ENCODE peak calls at places on chromosome 21, in seven cellular contexts. H is heart left ventricle, Y is body of pancreas, R is right cardiac atrium, C is lower lobe of right lung, W is ovary, E is heart right ventricle. T is an unnamed sample.

GRCh38 chr21:31663584-31664249 is 4.2 kb downstream of the SOD1 start:
- DNase-seq in H (no peak), Y (no peak), R (no peak), C (no peak), W (no peak), E (no peak), T (no peak)

GRCh38 chr21:31107871-31108270 is 69.6 kb upstream of the KRTAP19-8 start:
- DNase-seq in H (no peak), Y (no peak), R (no peak), C (no peak), W (no peak), E (no peak), T (no peak)

GRCh38 chr21:41726970-41727783 is 39.7 kb downstream of the RIPK4 start:
- DNase-seq in H (peak; percentile 65), Y (peak; percentile 39), R (peak; percentile 91), C (no peak), W (no peak), E (peak; percentile 55), T (peak; percentile 14)

GRCh38 chr21:18869105-18869504 is 465.5 kb upstream of the TMPRSS15 start:
- DNase-seq in H (no peak), Y (no peak), R (no peak), C (no peak), W (no peak), E (no peak), T (no peak)

GRCh38 chr21:28790335-28790734 is 202.3 kb downstream of the LTN1 start:
- DNase-seq in H (no peak), Y (no peak), R (no peak), C (no peak), W (no peak), E (no peak), T (no peak)

GRCh38 chr21:42864812-42865211 is 14.5 kb downstream of the WDR4 start:
- DNase-seq in H (no peak), Y (no peak), R (no peak), C (no peak), W (peak; percentile 71), E (no peak), T (no peak)

GRCh38 chr21:25732091-25732760 is 2.5 kb downstream of the ATP5PF start:
- DNase-seq in H (no peak), Y (no peak), R (no peak), C (no peak), W (no peak), E (peak; percentile 40), T (no peak)

GRCh38 chr21:41241341-41241740 is 73.4 kb downstream of the BACE2 start:
- DNase-seq in H (no peak), Y (no peak), R (no peak), C (no peak), W (no peak), E (no peak), T (no peak)

GRCh38 chr21:25733859-25734653 is 648 bp downstream of the ATP5PF start:
- DNase-seq in H (peak; percentile 41), Y (no peak), R (no peak), C (no peak), W (no peak), E (peak; percentile 39), T (peak; percentile 18)

GRCh38 chr21:36994501-36995189 is 11.9 kb upstream of the RIPPLY3 start:
- DNase-seq in H (no peak), Y (no peak), R (no peak), C (no peak), W (no peak), E (no peak), T (no peak)

GRCh38 chr21:25871566-25871965 is 136.8 kb downstream of the GABPA start:
- DNase-seq in H (no peak), Y (no peak), R (no peak), C (no peak), W (no peak), E (no peak), T (peak; percentile 43)

GRCh38 chr21:35038772-35039145 is 10.3 kb downstream of the RUNX1 start:
- DNase-seq in H (no peak), Y (no peak), R (no peak), C (no peak), W (no peak), E (no peak), T (no peak)
- H3K4me1 ChIP-seq in H (no peaks in the 10 kb centered on the region), Y (no peaks in the 10 kb centered on the region), R (no peaks in the 10 kb centered on the region), C (peaks cover 25% of the 10 kb centered on the region), W (no peaks in the 10 kb centered on the region), E (no peaks in the 10 kb centered on the region), T (no peaks in the 10 kb centered on the region)

GRCh38 chr21:45540601-45540970 is 1.7 kb downstream of the SLC19A1 start:
- DNase-seq in H (no peak), Y (peak; percentile 8), R (peak; percentile 28), C (peak; percentile 40), W (no peak), E (no peak), T (no peak)
- H3K4me3 ChIP-seq in H (no peak overlapping the region), Y (no peak overlapping the region), R (no peak overlapping the region), C (no peak overlapping the region), W (no peak overlapping the region), E (no peak overlapping the region), T (no peak overlapping the region)

DNA sequence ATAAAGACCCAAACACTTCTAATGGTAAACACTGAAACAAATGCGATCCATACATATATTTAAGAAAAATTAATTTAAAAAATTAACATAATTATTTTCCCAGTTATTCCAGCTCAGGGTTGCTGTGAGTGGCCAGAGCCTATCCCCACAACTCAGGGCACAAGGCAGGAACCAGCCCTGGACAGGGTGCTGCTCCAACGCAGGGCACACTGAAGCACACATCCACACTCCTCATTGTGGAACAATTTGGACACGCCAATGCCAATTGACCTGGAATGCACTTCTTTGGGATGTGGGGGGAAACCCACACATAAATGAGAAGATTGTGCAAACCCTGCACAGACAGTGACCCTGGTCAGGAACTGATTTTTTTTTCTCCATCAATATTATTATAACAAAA is 23.4 kb downstream of the SAMSN1 start:
- DNase-seq in H (no peak), Y (no peak), R (peak; percentile 24), C (no peak), W (no peak), E (no peak), T (no peak)
- H3K4me1 ChIP-seq in H (no peaks in the 10 kb centered on the region), Y (no peaks in the 10 kb centered on the region), R (no peaks in the 10 kb centered on the region), C (peaks cover 18% of the 10 kb centered on the region), W (no peaks in the 10 kb centered on the region), E (no peaks in the 10 kb centered on the region), T (no peaks in the 10 kb centered on the region)

DNA sequence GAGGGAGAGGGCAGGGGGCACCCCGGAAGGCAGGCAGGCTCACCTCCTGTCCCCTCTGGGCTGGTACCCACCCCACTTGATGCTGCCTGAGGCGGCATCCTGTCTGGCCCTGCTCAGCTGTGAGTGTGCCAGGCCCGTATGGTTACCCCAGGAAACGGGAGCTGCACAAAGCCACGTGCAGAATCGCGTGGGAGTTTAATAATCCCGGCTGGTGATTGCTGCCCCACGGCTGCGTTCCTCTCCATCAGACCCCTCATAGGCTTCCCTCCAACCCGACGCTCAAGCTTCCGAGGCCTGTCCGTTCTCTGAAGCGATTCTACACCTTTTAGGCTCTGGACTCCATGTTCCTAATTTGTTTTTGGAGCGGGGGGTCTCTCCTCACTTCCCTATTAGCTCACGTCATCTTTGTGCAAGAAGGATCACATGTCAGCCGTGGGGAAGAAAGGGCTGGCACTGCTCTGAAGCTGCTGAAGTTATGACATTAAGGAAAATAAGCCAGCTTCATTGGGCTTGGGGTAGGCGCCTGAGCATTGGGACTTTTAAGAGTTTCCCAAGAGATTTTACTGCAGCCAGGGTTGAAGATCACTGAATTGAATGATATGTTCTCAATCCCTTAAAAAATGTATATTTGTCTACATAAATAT is 1.1 kb upstream of the B3GALT5 start:
- DNase-seq in H (no peak), Y (no peak), R (no peak), C (no peak), W (no peak), E (no peak), T (peak; percentile 60)
- H3K4me3 ChIP-seq in H (no peak overlapping the region), Y (no peak overlapping the region), R (no peak overlapping the region), C (no peak overlapping the region), W (no peak overlapping the region), E (no peak overlapping the region), T (peak overlapping the region; percentile 71)

DNA sequence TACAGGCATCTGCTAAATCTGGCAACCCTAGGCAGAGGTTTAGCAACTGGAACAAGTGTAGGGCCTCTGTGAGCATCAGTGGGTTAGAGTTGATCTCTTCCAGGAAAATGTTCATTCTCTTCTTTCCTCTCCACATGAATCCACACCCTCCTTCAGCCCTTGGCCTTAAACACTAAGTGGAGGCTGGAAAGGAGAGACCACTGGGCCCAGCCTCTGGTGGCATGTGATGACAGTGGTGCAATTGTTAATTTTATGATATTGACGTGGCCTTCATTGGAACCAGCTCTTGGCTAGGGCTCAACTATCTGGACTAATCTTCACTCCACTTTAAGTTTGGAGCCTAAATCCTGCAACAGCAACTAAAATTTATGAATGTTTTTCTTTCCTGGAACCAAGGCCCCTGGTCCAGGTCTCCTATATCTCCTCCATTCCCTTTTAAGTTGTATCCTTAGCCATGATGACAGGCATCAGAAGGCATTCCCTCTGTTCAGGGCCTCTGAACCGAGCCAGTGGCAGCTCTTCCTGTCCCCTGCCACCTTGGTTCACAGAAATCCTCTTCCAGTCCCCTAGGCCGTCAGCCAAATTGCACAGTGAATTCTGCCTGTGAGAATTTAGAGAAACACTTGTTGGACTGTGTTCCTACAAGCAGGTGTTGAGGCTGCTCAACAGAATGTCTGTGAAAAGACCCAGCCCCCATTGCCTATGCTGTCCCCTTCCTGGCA is 132.3 kb downstream of the PSMG1 start:
- DNase-seq in H (no peak), Y (no peak), R (no peak), C (no peak), W (no peak), E (no peak), T (no peak)
- H3K4me1 ChIP-seq in H (peaks cover 2% of the 10 kb centered on the region), Y (no peaks in the 10 kb centered on the region), R (peaks cover 12% of the 10 kb centered on the region), C (peaks cover 13% of the 10 kb centered on the region), W (no peaks in the 10 kb centered on the region), E (peaks cover 49% of the 10 kb centered on the region), T (no peaks in the 10 kb centered on the region)

GRCh38 chr21:39124852-39125251 is 58.4 kb downstream of the PSMG1 start:
- DNase-seq in H (no peak), Y (no peak), R (no peak), C (no peak), W (no peak), E (peak; percentile 37), T (no peak)
- H3K4me3 ChIP-seq in H (no peak overlapping the region), Y (no peak overlapping the region), R (no peak overlapping the region), C (no peak overlapping the region), W (no peak overlapping the region), E (no peak overlapping the region), T (no peak overlapping the region)

DNA sequence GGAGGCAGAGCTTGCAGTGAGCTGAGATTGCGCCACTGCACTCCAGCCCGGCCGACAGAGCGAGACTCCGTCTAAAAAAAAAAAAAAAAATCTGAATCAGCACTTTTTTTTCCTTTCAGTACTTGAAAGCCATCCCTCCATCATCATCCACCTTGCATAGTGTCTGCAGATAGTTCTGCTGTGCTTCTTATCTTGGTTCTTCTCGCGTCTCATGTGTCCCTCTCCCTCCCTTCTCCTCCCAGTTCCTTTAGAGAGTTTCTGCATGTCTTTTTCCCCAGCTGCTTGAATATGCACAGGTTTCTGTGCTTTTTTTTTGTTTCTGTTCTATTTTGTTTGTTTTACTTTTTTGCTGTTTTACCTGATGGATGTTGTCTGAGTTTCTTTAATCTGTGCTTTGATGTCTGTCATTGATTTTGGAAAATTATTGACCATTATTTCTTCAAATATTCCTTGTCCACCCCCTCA is 3.9 kb upstream of the COL18A1 start:
- DNase-seq in H (no peak), Y (no peak), R (no peak), C (no peak), W (no peak), E (no peak), T (no peak)
- H3K4me1 ChIP-seq in H (peaks cover 8% of the 10 kb centered on the region), Y (peaks cover 22% of the 10 kb centered on the region), R (no peaks in the 10 kb centered on the region), C (peaks cover 10% of the 10 kb centered on the region), W (peaks cover 2% of the 10 kb centered on the region), E (peaks cover 14% of the 10 kb centered on the region), T (peaks cover 2% of the 10 kb centered on the region)

T was measured in SJCRH30.